ENCODE peak calls at places on chromosomes 12 and 14, in four cellular contexts. W, H, N and X are unnamed samples.

GRCh38 chr12:57428965-57429364 is 1.9 kb downstream of the R3HDM2 start:
- DNase-seq in H (no peak), W (no peak), N (no peak), X (no peak)

GRCh38 chr12:67632005-67632404 is 16.5 kb upstream of the DYRK2 start:
- DNase-seq in N (no peak), W (no peak), H (no peak), X (no peak)

GRCh38 chr12:95325501-95325900 is 107.9 kb downstream of the VEZT start:
- DNase-seq in W (no peak), H (no peak), N (no peak), X (no peak)

GRCh38 chr12:114913871-114914801 is 230.2 kb upstream of the TBX3 start:
- DNase-seq in W (no peak), H (no peak), N (no peak), X (no peak)

GRCh38 chr12:131133015-131133905 is 179.6 kb downstream of the ADGRD1 start:
- DNase-seq in N (peak), H (peak), W (no peak), X (peak)

GRCh38 chr14:96512602-96513397 is 10.6 kb downstream of the PAPOLA start:
- DNase-seq in H (no peak), W (no peak), N (no peak), X (no peak)

GRCh38 chr12:59803735-59804134 is 207.9 kb downstream of the SLC16A7 start:
- DNase-seq in W (no peak), H (no peak), N (no peak), X (no peak)

GRCh38 chr12:124281309-124281708 is 13.6 kb upstream of the RFLNA start:
- DNase-seq in N (no peak), W (no peak), H (no peak), X (no peak)

GRCh38 chr12:11787921-11788849 is 138.7 kb downstream of the ETV6 start:
- DNase-seq in W (peak), N (no peak), H (no peak), X (no peak)

GRCh38 chr14:72818998-72819397 is 74.9 kb downstream of the DPF3 start:
- DNase-seq in H (no peak), N (no peak), W (no peak), X (no peak)

GRCh38 chr12:82857276-82857675 is 170.6 kb downstream of the TMTC2 start:
- DNase-seq in H (no peak), N (no peak), W (no peak), X (no peak)

GRCh38 chr14:51006781-51007211 is 62.5 kb upstream of the PYGL start:
- DNase-seq in H (no peak), N (peak), W (no peak), X (peak)

GRCh38 chr14:37622231-37622923 is 26.9 kb downstream of the TTC6 start:
- DNase-seq in H (no peak), W (no peak), N (no peak), X (no peak)

GRCh38 chr12:122989874-122990400 is 9.5 kb downstream of the ARL6IP4 start:
- DNase-seq in W (no peak), N (no peak), H (no peak), X (no peak)

GRCh38 chr12:1915082-1915968 is 3.1 kb downstream of the CACNA2D4 start:
- DNase-seq in W (peak), H (peak), N (no peak), X (no peak)

GRCh38 chr12:108484431-108484830 is 30.6 kb upstream of the FICD start:
- DNase-seq in N (no peak), H (no peak), W (no peak), X (no peak)

GRCh38 chr12:6852651-6853354 is 853 bp downstream of the USP5 start:
- DNase-seq in H (peak), W (peak), N (peak), X (no peak)

GRCh38 chr12:26204612-26205289 is 9.4 kb downstream of the SSPN start:
- DNase-seq in W (no peak), N (no peak), H (no peak), X (peak)

GRCh38 chr12:23083267-23083666 is 458.3 kb downstream of the ETNK1 start:
- DNase-seq in N (no peak), H (no peak), W (no peak), X (no peak)

GRCh38 chr12:75684678-75685620 is 173.5 kb upstream of the KRR1 start:
- DNase-seq in H (no peak), W (no peak), N (no peak), X (no peak)

GRCh38 chr14:39232554-39233415 is 930 bp upstream of the MIA2 start:
- DNase-seq in N (no peak), H (no peak), W (no peak), X (no peak)

GRCh38 chr14:75307700-75308379 is 29.2 kb downstream of the FOS start:
- DNase-seq in H (peak), N (peak), W (peak), X (peak)

GRCh38 chr12:65881348-65881961 is 57.2 kb downstream of the HMGA2 start:
- DNase-seq in W (no peak), H (peak), N (peak), X (peak)

GRCh38 chr14:78401866-78402265 is 231.7 kb downstream of the NRXN3 start:
- DNase-seq in N (no peak), H (no peak), W (no peak), X (no peak)

GRCh38 chr14:25237845-25238244 is 187.9 kb upstream of the STXBP6 start:
- DNase-seq in N (no peak), H (no peak), W (peak), X (no peak)

GRCh38 chr12:1911598-1912575 is 6.6 kb downstream of the CACNA2D4 start:
- DNase-seq in N (no peak), W (no peak), H (peak), X (no peak)

GRCh38 chr12:128534906-128535305 is 267.9 kb downstream of the TMEM132C start:
- DNase-seq in N (no peak), W (peak), H (no peak), X (no peak)

GRCh38 chr12:89454080-89454848 is 70.3 kb downstream of the GALNT4 start:
- DNase-seq in N (no peak), H (no peak), W (no peak), X (no peak)

GRCh38 chr12:27965966-27966365 is 6.6 kb downstream of the PTHLH start:
- DNase-seq in H (no peak), W (no peak), N (no peak), X (no peak)

GRCh38 chr12:42090899-42091298 is 53.8 kb downstream of the GXYLT1 start:
- DNase-seq in N (no peak), W (no peak), H (no peak), X (no peak)

GRCh38 chr12:51695241-51696010 is 104.4 kb downstream of the SCN8A start:
- DNase-seq in H (no peak), N (no peak), W (no peak), X (no peak)

GRCh38 chr12:127107744-127108143 is 1159.2 kb upstream of the TMEM132C start:
- DNase-seq in W (no peak), H (no peak), N (no peak), X (no peak)

GRCh38 chr12:52268212-52268611 is 6.2 kb upstream of the KRT86 start:
- DNase-seq in W (no peak), N (no peak), H (no peak), X (no peak)

GRCh38 chr14:75223664-75224154 is 47.3 kb upstream of the TMED10 start:
- DNase-seq in H (no peak), W (peak), N (no peak), X (no peak)

GRCh38 chr12:1544991-1545700 is 49.2 kb downstream of the FBXL14 start:
- DNase-seq in W (peak), N (no peak), H (no peak), X (no peak)

GRCh38 chr12:50506753-50507473 is 2.1 kb downstream of the DIP2B start:
- DNase-seq in W (no peak), N (no peak), H (no peak), X (no peak)

GRCh38 chr14:102574840-102575478 is 17.5 kb upstream of the RCOR1 start:
- DNase-seq in H (no peak), N (no peak), W (no peak), X (no peak)

GRCh38 chr14:90383731-90384542 is 12.9 kb upstream of the CALM1 start:
- DNase-seq in W (peak), N (peak), H (peak), X (peak)

GRCh38 chr14:90384543-90384911 is 12.3 kb upstream of the CALM1 start:
- DNase-seq in H (no peak), W (no peak), N (no peak), X (no peak)

GRCh38 chr14:90381999-90382451 is 14.8 kb upstream of the CALM1 start:
- DNase-seq in W (peak), N (peak), H (no peak), X (peak)

GRCh38 chr14:90382491-90383125 is 14.2 kb upstream of the CALM1 start:
- DNase-seq in W (peak), N (peak), H (peak), X (peak)

GRCh38 chr14:90383126-90383730 is 13.6 kb upstream of the CALM1 start:
- DNase-seq in W (peak), H (peak), N (peak), X (peak)
- TF ChIP-seq CTCF in W (peak), H (no peak), N (no peak), X (peak)

GRCh38 chr12:15910864-15911696 is at the start of gene DERA:
- DNase-seq in H (peak), N (peak), W (peak), X (peak)
- TF ChIP-seq CTCF in H (no peak), N (no peak), W (peak), X (no peak)

GRCh38 chr12:64392221-64392620 is 1.7 kb upstream of the C12orf56 start:
- DNase-seq in H (no peak), W (peak), N (no peak), X (no peak)
- TF ChIP-seq CTCF in H (no peak), W (peak), N (no peak), X (no peak)

GRCh38 chr12:77940011-77940423 is 109.3 kb downstream of the NAV3 start:
- DNase-seq in H (no peak), N (no peak), W (no peak), X (peak)
- TF ChIP-seq CTCF in H (no peak), N (no peak), W (no peak), X (no peak)